ENCODE peak calls at places on chromosome 1, in nine cellular contexts. Y, S, B, D, L, J, W, F and A are unnamed samples.

GRCh38 chr1:179786815-179787736 is 44.0 kb downstream of the FAM163A start:
- DNase-seq in Y (no peak), J (no peak), B (no peak), D (no peak), L (no peak), F (no peak), W (no peak), S (no peak), A (no peak)

GRCh38 chr1:210174133-210174532 is 58.5 kb upstream of the SERTAD4 start:
- DNase-seq in D (no peak), Y (no peak), W (no peak), F (no peak), S (no peak), J (no peak), L (no peak), B (no peak), A (no peak)

GRCh38 chr1:151822404-151822803 is 9.2 kb downstream of the RORC start:
- DNase-seq in Y (no peak), F (no peak), S (no peak), B (no peak), J (no peak), D (no peak), W (no peak), L (no peak), A (no peak)

GRCh38 chr1:41963636-41964035 is 44.9 kb upstream of the HIVEP3 start:
- DNase-seq in D (no peak), S (no peak), J (no peak), L (no peak), Y (no peak), F (no peak), W (no peak), B (no peak), A (no peak)

GRCh38 chr1:94039871-94040569 is 80.9 kb downstream of the ABCA4 start:
- DNase-seq in F (peak; percentile 60), S (no peak), L (no peak), W (no peak), J (no peak), B (no peak), D (no peak), Y (no peak), A (no peak)

GRCh38 chr1:230827081-230827681 is 41.1 kb downstream of the C1orf198 start:
- DNase-seq in L (no peak), W (no peak), J (no peak), D (no peak), Y (no peak), B (no peak), F (no peak), S (no peak), A (no peak)

GRCh38 chr1:99737016-99737415 is 29.4 kb downstream of the FRRS1 start:
- DNase-seq in L (no peak), F (peak; percentile 69), B (no peak), Y (no peak), J (peak; percentile 52), W (peak; percentile 38), S (no peak), D (peak; percentile 11), A (peak; percentile 57)

GRCh38 chr1:248404024-248404423 is 1.2 kb downstream of the OR2T1 start:
- DNase-seq in F (peak; percentile 1), W (no peak), B (no peak), Y (no peak), S (no peak), L (no peak), J (no peak), D (no peak), A (no peak)

GRCh38 chr1:107076846-107077245 is 20.4 kb downstream of the PRMT6 start:
- DNase-seq in B (no peak), L (peak; percentile 32), J (peak; percentile 2), Y (no peak), S (no peak), F (peak; percentile 89), D (no peak), W (no peak), A (peak; percentile 40)

GRCh38 chr1:218344814-218345672 is at the start of gene TGFB2:
- DNase-seq in B (no peak), Y (peak; percentile 69), W (peak; percentile 17), L (peak; percentile 75), S (no peak), F (peak; percentile 86), J (no peak), D (peak; percentile 65), A (peak; percentile 55)

GRCh38 chr1:234519506-234519905 is 40.5 kb upstream of the TARBP1 start:
- DNase-seq in B (no peak), L (no peak), S (no peak), J (no peak), W (no peak), Y (no peak), F (no peak), D (no peak), A (peak; percentile 44)